ENCODE peak calls at places on chromosome 16, in eight cellular contexts. E is fibroblast of villous mesenchyme; X is stimulated activated CD4-positive, alpha-beta T cell treated with anti-CD3 and anti-CD28 coated beads, Interleukin-2, amount 100 ng/mL, for 24 hours; B is ELR; Y is SK-N-DZ; A is NCI-H1048; T is HFF-Myc; D is left ventricle myocardium inferior. Z is an unnamed sample.

GRCh38 chr16:28590384-28591340 is 6.2 kb downstream of the SULT1A2 start:
- DNase-seq in Y (no peak), D (no peak), T (no peak), X (no peak), A (no peak), B (no peak), E (no peak), Z (no peak)

GRCh38 chr16:49453983-49454382 is 80.4 kb downstream of the C16orf78 start:
- DNase-seq in T (no peak), X (no peak), A (no peak), B (no peak), D (no peak), E (no peak), Y (peak), Z (no peak)

GRCh38 chr16:69318177-69318910 is 7.2 kb downstream of the VPS4A start:
- DNase-seq in E (no peak), D (no peak), A (no peak), T (no peak), B (no peak), Y (no peak), X (no peak), Z (no peak)

GRCh38 chr16:11303405-11304138 is 22.4 kb upstream of the PRM1 start:
- DNase-seq in D (no peak), T (no peak), Y (peak), E (peak), X (no peak), B (no peak), A (no peak), Z (no peak)

GRCh38 chr16:69833791-69834282 is 71.7 kb downstream of the WWP2 start:
- DNase-seq in E (no peak), B (no peak), X (no peak), T (no peak), A (no peak), Y (no peak), D (no peak), Z (no peak)

GRCh38 chr16:60127196-60127595 is 1393.1 kb upstream of the GOT2 start:
- DNase-seq in B (no peak), D (no peak), Y (no peak), A (no peak), X (no peak), T (no peak), E (no peak), Z (no peak)

GRCh38 chr16:14365200-14365851 is 264.7 kb downstream of the PARN start:
- DNase-seq in B (no peak), Y (no peak), A (no peak), T (no peak), X (no peak), D (no peak), E (no peak), Z (peak)

GRCh38 chr16:12869681-12870427 is 31.5 kb upstream of the SHISA9 start:
- DNase-seq in E (no peak), A (no peak), D (no peak), X (no peak), Y (no peak), B (no peak), T (no peak), Z (no peak)

GRCh38 chr16:16045311-16045710 is 95.9 kb downstream of the ABCC1 start:
- DNase-seq in A (no peak), B (peak), E (no peak), D (no peak), X (no peak), Y (no peak), T (no peak), Z (no peak)

GRCh38 chr16:48393843-48394703 is 8.9 kb upstream of the SIAH1 start:
- DNase-seq in B (peak), E (peak), T (no peak), Y (peak), D (no peak), X (peak), A (no peak), Z (no peak)

GRCh38 chr16:87608400-87608985 is 6.2 kb downstream of the JPH3 start:
- DNase-seq in Y (no peak), E (peak), X (peak), B (peak), A (no peak), D (peak), T (peak), Z (peak)

GRCh38 chr16:11175106-11175795 is 80.8 kb downstream of the SOCS1 start:
- DNase-seq in X (no peak), T (no peak), D (no peak), B (no peak), E (no peak), Y (no peak), A (no peak), Z (no peak)

GRCh38 chr16:46922239-46922638 is 38.1 kb downstream of the GPT2 start:
- DNase-seq in B (no peak), A (no peak), E (no peak), X (no peak), D (no peak), T (no peak), Y (no peak), Z (no peak)

GRCh38 chr16:48948911-48949310 is 332.7 kb downstream of the CBLN1 start:
- DNase-seq in D (no peak), A (no peak), Y (no peak), E (no peak), B (no peak), X (no peak), T (no peak), Z (no peak)